ENCODE peak calls at places on chromosomes 12 and 14, in eight cellular contexts. One of them, this sample, is unnamed.

GRCh38 chr12:96263449-96263902 is 69.3 kb downstream of the ELK3 start:
- DNase-seq in H9: no peak
- DNase-seq in thoracic aorta: no peak
- DNase-seq in B cell: no peak
- DNase-seq in AG10803: no peak
- DNase-seq in brain microvascular endothelial cell: no peak
- DNase-seq in kidney epithelial cell: no peak
- DNase-seq in HFFc6: no peak
- DNase-seq in this sample: no peak

GRCh38 chr14:96790715-96791114 is 6.5 kb upstream of the VRK1 start:
- DNase-seq in H9: no peak
- DNase-seq in thoracic aorta: no peak
- DNase-seq in B cell: no peak
- DNase-seq in AG10803: no peak
- DNase-seq in brain microvascular endothelial cell: no peak
- DNase-seq in kidney epithelial cell: no peak
- DNase-seq in HFFc6: no peak
- DNase-seq in this sample: no peak

GRCh38 chr12:66144796-66145754 is 14.5 kb upstream of the LLPH start:
- DNase-seq in H9: no peak
- DNase-seq in thoracic aorta: no peak
- DNase-seq in B cell: no peak
- DNase-seq in AG10803: peak
- DNase-seq in brain microvascular endothelial cell: peak
- DNase-seq in kidney epithelial cell: peak
- DNase-seq in HFFc6: peak
- DNase-seq in this sample: no peak

GRCh38 chr12:105659355-105660075 is 329.0 kb downstream of the C12orf75 start:
- DNase-seq in H9: no peak
- DNase-seq in thoracic aorta: no peak
- DNase-seq in B cell: no peak
- DNase-seq in AG10803: no peak
- DNase-seq in brain microvascular endothelial cell: no peak
- DNase-seq in kidney epithelial cell: peak
- DNase-seq in HFFc6: no peak
- DNase-seq in this sample: no peak

GRCh38 chr14:24307575-24308341 is at the start of gene CIDEB:
- DNase-seq in H9: peak
- DNase-seq in thoracic aorta: no peak
- DNase-seq in B cell: peak
- DNase-seq in AG10803: peak
- DNase-seq in brain microvascular endothelial cell: peak
- DNase-seq in kidney epithelial cell: no peak
- DNase-seq in HFFc6: peak
- DNase-seq in this sample: peak

GRCh38 chr12:19153396-19153795 is 23.9 kb downstream of the PLEKHA5 start:
- DNase-seq in H9: no peak
- DNase-seq in thoracic aorta: no peak
- DNase-seq in B cell: no peak
- DNase-seq in AG10803: no peak
- DNase-seq in brain microvascular endothelial cell: no peak
- DNase-seq in kidney epithelial cell: no peak
- DNase-seq in HFFc6: no peak
- DNase-seq in this sample: no peak

GRCh38 chr14:92993302-92993701 is 70.4 kb downstream of the CHGA start:
- DNase-seq in H9: no peak
- DNase-seq in thoracic aorta: no peak
- DNase-seq in B cell: no peak
- DNase-seq in AG10803: no peak
- DNase-seq in brain microvascular endothelial cell: no peak
- DNase-seq in kidney epithelial cell: no peak
- DNase-seq in HFFc6: no peak
- DNase-seq in this sample: no peak

GRCh38 chr12:22042981-22043669 is 2.9 kb upstream of the CMAS start:
- DNase-seq in H9: no peak
- DNase-seq in thoracic aorta: no peak
- DNase-seq in B cell: no peak
- DNase-seq in AG10803: peak
- DNase-seq in brain microvascular endothelial cell: peak
- DNase-seq in kidney epithelial cell: no peak
- DNase-seq in HFFc6: peak
- DNase-seq in this sample: no peak

GRCh38 chr14:35444104-35444503 is 39.6 kb upstream of the NFKBIA start:
- DNase-seq in H9: no peak
- DNase-seq in thoracic aorta: no peak
- DNase-seq in B cell: no peak
- DNase-seq in AG10803: no peak
- DNase-seq in brain microvascular endothelial cell: no peak
- DNase-seq in kidney epithelial cell: no peak
- DNase-seq in HFFc6: no peak
- DNase-seq in this sample: no peak

GRCh38 chr12:52247622-52248540 is 14.8 kb downstream of the KRT7 start:
- DNase-seq in H9: peak
- DNase-seq in thoracic aorta: no peak
- DNase-seq in B cell: no peak
- DNase-seq in AG10803: no peak
- DNase-seq in brain microvascular endothelial cell: no peak
- DNase-seq in kidney epithelial cell: no peak
- DNase-seq in HFFc6: no peak
- DNase-seq in this sample: no peak

GRCh38 chr12:94783862-94784261 is 133.5 kb upstream of the TMCC3 start:
- DNase-seq in H9: no peak
- DNase-seq in thoracic aorta: no peak
- DNase-seq in B cell: no peak
- DNase-seq in AG10803: peak
- DNase-seq in brain microvascular endothelial cell: no peak
- DNase-seq in kidney epithelial cell: no peak
- DNase-seq in HFFc6: peak
- DNase-seq in this sample: no peak

GRCh38 chr12:50523772-50524171 is 19.0 kb downstream of the DIP2B start:
- DNase-seq in H9: no peak
- DNase-seq in thoracic aorta: no peak
- DNase-seq in B cell: no peak
- DNase-seq in AG10803: no peak
- DNase-seq in brain microvascular endothelial cell: no peak
- DNase-seq in kidney epithelial cell: no peak
- DNase-seq in HFFc6: no peak
- DNase-seq in this sample: no peak

GRCh38 chr12:6462234-6462995 is 8.1 kb downstream of the VAMP1 start:
- DNase-seq in H9: no peak
- DNase-seq in thoracic aorta: no peak
- DNase-seq in B cell: no peak
- DNase-seq in AG10803: no peak
- DNase-seq in brain microvascular endothelial cell: no peak
- DNase-seq in kidney epithelial cell: no peak
- DNase-seq in HFFc6: no peak
- DNase-seq in this sample: no peak

GRCh38 chr12:105916698-105917059 is 222.1 kb downstream of the NUAK1 start:
- DNase-seq in H9: no peak
- DNase-seq in thoracic aorta: no peak
- DNase-seq in B cell: no peak
- DNase-seq in AG10803: peak
- DNase-seq in brain microvascular endothelial cell: no peak
- DNase-seq in kidney epithelial cell: no peak
- DNase-seq in HFFc6: no peak
- DNase-seq in this sample: no peak

GRCh38 chr12:94900496-94900895 is 103.0 kb downstream of the NDUFA12 start:
- DNase-seq in H9: no peak
- DNase-seq in thoracic aorta: no peak
- DNase-seq in B cell: no peak
- DNase-seq in AG10803: no peak
- DNase-seq in brain microvascular endothelial cell: no peak
- DNase-seq in kidney epithelial cell: no peak
- DNase-seq in HFFc6: no peak
- DNase-seq in this sample: no peak

GRCh38 chr14:25431211-25432076 is 381.5 kb upstream of the STXBP6 start:
- DNase-seq in H9: peak
- DNase-seq in thoracic aorta: no peak
- DNase-seq in B cell: no peak
- DNase-seq in AG10803: no peak
- DNase-seq in brain microvascular endothelial cell: no peak
- DNase-seq in kidney epithelial cell: no peak
- DNase-seq in HFFc6: no peak
- DNase-seq in this sample: no peak

DNA sequence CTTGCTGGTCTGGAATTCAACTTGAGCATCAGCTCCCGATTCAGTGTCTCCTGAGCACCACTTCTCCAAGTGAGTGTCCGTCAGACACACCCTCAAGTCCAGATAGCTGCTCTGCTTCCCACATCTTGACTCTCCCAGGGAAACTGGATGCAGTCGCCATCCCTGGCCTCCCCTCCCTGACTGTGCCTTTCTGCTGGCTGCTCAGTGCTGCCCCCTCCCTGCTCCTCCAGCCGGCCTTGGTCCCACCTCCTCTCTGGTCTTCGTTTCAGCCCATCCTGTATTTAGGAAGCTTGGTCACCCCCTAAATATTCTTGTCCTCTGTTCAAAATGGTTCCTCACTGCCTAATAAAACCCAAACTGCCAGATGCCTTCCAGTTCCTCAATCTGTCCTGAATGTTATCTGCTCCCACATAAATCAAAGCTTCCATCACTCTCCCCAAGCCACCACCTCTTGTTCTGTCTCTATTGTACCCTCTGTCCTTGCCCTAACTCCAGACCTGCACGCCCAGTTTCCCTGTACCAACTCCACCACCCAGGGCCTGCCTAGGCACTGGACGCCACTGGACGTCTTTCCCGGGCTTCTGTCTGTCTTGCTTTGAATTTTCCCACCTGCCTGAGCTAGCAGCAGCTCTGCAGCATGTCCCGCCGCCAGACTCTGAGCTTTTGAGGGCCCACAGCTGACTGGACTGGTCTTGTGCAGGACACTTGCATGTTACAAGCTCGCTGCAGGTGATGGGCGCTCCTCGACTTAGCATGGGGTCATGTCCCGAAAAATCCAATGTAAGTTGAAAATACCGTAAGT is 33.8 kb downstream of the CCDC92 start:
- DNase-seq in H9: peak
- DNase-seq in thoracic aorta: no peak
- DNase-seq in B cell: no peak
- DNase-seq in AG10803: no peak
- DNase-seq in brain microvascular endothelial cell: no peak
- DNase-seq in kidney epithelial cell: no peak
- DNase-seq in HFFc6: no peak
- DNase-seq in this sample: no peak
- TF ChIP-seq CTCF in H9: peak
- TF ChIP-seq CTCF in thoracic aorta: no peak
- TF ChIP-seq CTCF in B cell: no peak
- TF ChIP-seq CTCF in AG10803: peak
- TF ChIP-seq CTCF in brain microvascular endothelial cell: peak
- TF ChIP-seq CTCF in kidney epithelial cell: peak
- TF ChIP-seq CTCF in HFFc6: peak
- TF ChIP-seq CTCF in this sample: no peak

GRCh38 chr12:53327435-53328042 is 6.1 kb upstream of the AAAS start:
- DNase-seq in H9: no peak
- DNase-seq in thoracic aorta: no peak
- DNase-seq in B cell: no peak
- DNase-seq in AG10803: peak
- DNase-seq in brain microvascular endothelial cell: no peak
- DNase-seq in kidney epithelial cell: no peak
- DNase-seq in HFFc6: no peak
- DNase-seq in this sample: no peak
- TF ChIP-seq CTCF in H9: peak
- TF ChIP-seq CTCF in thoracic aorta: peak
- TF ChIP-seq CTCF in B cell: peak
- TF ChIP-seq CTCF in AG10803: peak
- TF ChIP-seq CTCF in brain microvascular endothelial cell: peak
- TF ChIP-seq CTCF in kidney epithelial cell: peak
- TF ChIP-seq CTCF in HFFc6: peak
- TF ChIP-seq CTCF in this sample: no peak

DNA sequence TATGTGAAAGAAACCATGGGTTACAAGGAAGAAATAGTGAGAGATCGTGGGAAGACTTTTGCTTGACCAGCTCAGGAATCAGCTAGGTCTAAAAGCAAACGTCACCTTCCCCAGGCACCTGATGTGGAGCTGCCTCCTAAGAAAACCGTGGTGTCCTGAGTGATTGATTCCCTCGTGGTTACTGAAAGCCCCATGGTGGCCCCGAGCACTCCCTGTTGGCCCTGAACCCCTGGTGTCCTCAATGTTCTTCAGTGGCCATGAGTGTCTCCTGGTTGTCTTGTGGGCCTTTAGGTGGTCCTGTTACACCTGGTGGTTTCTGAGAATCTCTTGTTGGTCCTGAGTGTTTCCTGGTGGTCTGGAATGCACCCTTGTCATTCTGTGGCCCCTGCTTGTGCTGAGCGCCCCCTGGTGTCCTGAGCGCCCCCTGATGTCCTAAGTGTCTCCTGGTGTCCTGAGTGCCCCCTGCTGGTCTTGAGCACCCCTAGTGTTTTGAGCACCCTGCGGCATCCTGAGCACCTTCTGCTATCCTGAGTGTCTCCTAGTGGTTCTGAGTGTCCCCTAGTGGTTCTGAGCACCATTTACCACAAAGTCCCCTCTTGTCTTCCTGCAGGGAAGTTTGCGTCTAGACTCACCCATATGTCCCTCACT is 518.7 kb downstream of the TMEM121 start:
- DNase-seq in H9: no peak
- DNase-seq in thoracic aorta: no peak
- DNase-seq in B cell: peak
- DNase-seq in AG10803: peak
- DNase-seq in brain microvascular endothelial cell: no peak
- DNase-seq in kidney epithelial cell: no peak
- DNase-seq in HFFc6: no peak
- DNase-seq in this sample: peak
- TF ChIP-seq CTCF in H9: no peak
- TF ChIP-seq CTCF in thoracic aorta: no peak
- TF ChIP-seq CTCF in B cell: peak
- TF ChIP-seq CTCF in AG10803: peak
- TF ChIP-seq CTCF in brain microvascular endothelial cell: peak
- TF ChIP-seq CTCF in kidney epithelial cell: no peak
- TF ChIP-seq CTCF in HFFc6: peak
- TF ChIP-seq CTCF in this sample: peak

GRCh38 chr12:111270773-111271172 is 98.1 kb downstream of the PHETA1 start:
- DNase-seq in H9: no peak
- DNase-seq in thoracic aorta: no peak
- DNase-seq in B cell: no peak
- DNase-seq in AG10803: peak
- DNase-seq in brain microvascular endothelial cell: no peak
- DNase-seq in kidney epithelial cell: no peak
- DNase-seq in HFFc6: no peak
- DNase-seq in this sample: no peak

GRCh38 chr12:111270128-111270651 is 98.7 kb downstream of the PHETA1 start:
- DNase-seq in H9: no peak
- DNase-seq in thoracic aorta: no peak
- DNase-seq in B cell: no peak
- DNase-seq in AG10803: no peak
- DNase-seq in brain microvascular endothelial cell: no peak
- DNase-seq in kidney epithelial cell: no peak
- DNase-seq in HFFc6: no peak
- DNase-seq in this sample: no peak

GRCh38 chr12:111269688-111270087 is 99.2 kb downstream of the PHETA1 start:
- DNase-seq in H9: no peak
- DNase-seq in thoracic aorta: no peak
- DNase-seq in B cell: no peak
- DNase-seq in AG10803: no peak
- DNase-seq in brain microvascular endothelial cell: no peak
- DNase-seq in kidney epithelial cell: no peak
- DNase-seq in HFFc6: no peak
- DNase-seq in this sample: no peak

GRCh38 chr12:111268738-111269572 is 99.9 kb downstream of the PHETA1 start:
- DNase-seq in H9: peak
- DNase-seq in thoracic aorta: no peak
- DNase-seq in B cell: no peak
- DNase-seq in AG10803: no peak
- DNase-seq in brain microvascular endothelial cell: no peak
- DNase-seq in kidney epithelial cell: no peak
- DNase-seq in HFFc6: no peak
- DNase-seq in this sample: peak

GRCh38 chr12:111271674-111272418 is 97.0 kb downstream of the PHETA1 start:
- DNase-seq in H9: no peak
- DNase-seq in thoracic aorta: no peak
- DNase-seq in B cell: no peak
- DNase-seq in AG10803: no peak
- DNase-seq in brain microvascular endothelial cell: no peak
- DNase-seq in kidney epithelial cell: no peak
- DNase-seq in HFFc6: no peak
- DNase-seq in this sample: no peak
- TF ChIP-seq CTCF in H9: peak
- TF ChIP-seq CTCF in thoracic aorta: no peak
- TF ChIP-seq CTCF in B cell: no peak
- TF ChIP-seq CTCF in AG10803: peak
- TF ChIP-seq CTCF in brain microvascular endothelial cell: peak
- TF ChIP-seq CTCF in kidney epithelial cell: no peak
- TF ChIP-seq CTCF in HFFc6: peak
- TF ChIP-seq CTCF in this sample: no peak